ENCODE peak calls at places on chromosomes 5 and 9, in six cellular contexts. One of them, this sample, is unnamed.

GRCh38 chr5:1515921-1516571 is 7.7 kb downstream of the LPCAT1 start:
- DNase-seq in breast epithelium: no peak
- DNase-seq in GM10248: no peak
- DNase-seq in CD8-positive, alpha-beta T cell: peak; percentile 10
- DNase-seq in activated T-cell treated with anti-CD3 and anti-CD28 coated beads, Interleukin-2, amount 50 U/mL, for 1 hour: peak; percentile 12
- DNase-seq in RPMI8226: no peak
- DNase-seq in this sample: no peak

GRCh38 chr5:150064681-150065220 is 21.6 kb downstream of the CSF1R start:
- DNase-seq in CD8-positive, alpha-beta T cell: no peak
- DNase-seq in activated T-cell treated with anti-CD3 and anti-CD28 coated beads, Interleukin-2, amount 50 U/mL, for 1 hour: no peak
- DNase-seq in RPMI8226: no peak
- DNase-seq in breast epithelium: no peak
- DNase-seq in GM10248: no peak
- DNase-seq in this sample: no peak

GRCh38 chr5:113212244-113212920 is 222.4 kb downstream of the TSSK1B start:
- DNase-seq in GM10248: no peak
- DNase-seq in CD8-positive, alpha-beta T cell: no peak
- DNase-seq in RPMI8226: peak; percentile 74
- DNase-seq in breast epithelium: peak; percentile 26
- DNase-seq in activated T-cell treated with anti-CD3 and anti-CD28 coated beads, Interleukin-2, amount 50 U/mL, for 1 hour: no peak
- DNase-seq in this sample: peak; percentile 39

GRCh38 chr5:144189800-144190429 is 19.2 kb downstream of the KCTD16 start:
- DNase-seq in CD8-positive, alpha-beta T cell: peak; percentile 75
- DNase-seq in activated T-cell treated with anti-CD3 and anti-CD28 coated beads, Interleukin-2, amount 50 U/mL, for 1 hour: peak; percentile 66
- DNase-seq in RPMI8226: no peak
- DNase-seq in GM10248: peak; percentile 24
- DNase-seq in breast epithelium: no peak
- DNase-seq in this sample: no peak

GRCh38 chr9:126860077-126860756 is at the start of gene ZBTB34:
- DNase-seq in activated T-cell treated with anti-CD3 and anti-CD28 coated beads, Interleukin-2, amount 50 U/mL, for 1 hour: peak; percentile 87
- DNase-seq in CD8-positive, alpha-beta T cell: peak; percentile 74
- DNase-seq in GM10248: peak; percentile 85
- DNase-seq in breast epithelium: no peak
- DNase-seq in RPMI8226: peak; percentile 79
- DNase-seq in this sample: no peak

GRCh38 chr5:87807783-87808182 is 395.1 kb upstream of the CCNH start:
- DNase-seq in RPMI8226: no peak
- DNase-seq in activated T-cell treated with anti-CD3 and anti-CD28 coated beads, Interleukin-2, amount 50 U/mL, for 1 hour: no peak
- DNase-seq in CD8-positive, alpha-beta T cell: no peak
- DNase-seq in breast epithelium: no peak
- DNase-seq in GM10248: no peak
- DNase-seq in this sample: no peak

GRCh38 chr5:173302546-173303155 is 25.6 kb downstream of the STC2 start:
- DNase-seq in GM10248: no peak
- DNase-seq in CD8-positive, alpha-beta T cell: no peak
- DNase-seq in breast epithelium: no peak
- DNase-seq in activated T-cell treated with anti-CD3 and anti-CD28 coated beads, Interleukin-2, amount 50 U/mL, for 1 hour: no peak
- DNase-seq in RPMI8226: no peak
- DNase-seq in this sample: no peak

GRCh38 chr5:72294473-72294872 is 25.6 kb downstream of the MRPS27 start:
- DNase-seq in breast epithelium: no peak
- DNase-seq in GM10248: no peak
- DNase-seq in CD8-positive, alpha-beta T cell: no peak
- DNase-seq in activated T-cell treated with anti-CD3 and anti-CD28 coated beads, Interleukin-2, amount 50 U/mL, for 1 hour: no peak
- DNase-seq in RPMI8226: no peak
- DNase-seq in this sample: no peak

GRCh38 chr9:124654431-124654830 is 116.7 kb downstream of the NR6A1 start:
- DNase-seq in CD8-positive, alpha-beta T cell: no peak
- DNase-seq in RPMI8226: no peak
- DNase-seq in activated T-cell treated with anti-CD3 and anti-CD28 coated beads, Interleukin-2, amount 50 U/mL, for 1 hour: no peak
- DNase-seq in breast epithelium: no peak
- DNase-seq in GM10248: no peak
- DNase-seq in this sample: no peak

GRCh38 chr5:95808686-95809413 is 13.7 kb downstream of the GLRX start:
- DNase-seq in CD8-positive, alpha-beta T cell: peak; percentile 79
- DNase-seq in breast epithelium: peak; percentile 43
- DNase-seq in RPMI8226: peak; percentile 77
- DNase-seq in GM10248: peak; percentile 88
- DNase-seq in activated T-cell treated with anti-CD3 and anti-CD28 coated beads, Interleukin-2, amount 50 U/mL, for 1 hour: peak; percentile 74
- DNase-seq in this sample: peak; percentile 95

GRCh38 chr9:96156578-96156977 is 145.4 kb downstream of the HSD17B3 start:
- DNase-seq in breast epithelium: no peak
- DNase-seq in RPMI8226: peak; percentile 75
- DNase-seq in activated T-cell treated with anti-CD3 and anti-CD28 coated beads, Interleukin-2, amount 50 U/mL, for 1 hour: no peak
- DNase-seq in CD8-positive, alpha-beta T cell: no peak
- DNase-seq in GM10248: no peak
- DNase-seq in this sample: no peak

GRCh38 chr5:134577022-134577795 is 51.7 kb downstream of the JADE2 start:
- DNase-seq in breast epithelium: no peak
- DNase-seq in RPMI8226: no peak
- DNase-seq in CD8-positive, alpha-beta T cell: no peak
- DNase-seq in GM10248: no peak
- DNase-seq in activated T-cell treated with anti-CD3 and anti-CD28 coated beads, Interleukin-2, amount 50 U/mL, for 1 hour: no peak
- DNase-seq in this sample: no peak

GRCh38 chr5:157596449-157596848 is 20.9 kb upstream of the ADAM19 start:
- DNase-seq in RPMI8226: peak; percentile 58
- DNase-seq in CD8-positive, alpha-beta T cell: no peak
- DNase-seq in GM10248: no peak
- DNase-seq in activated T-cell treated with anti-CD3 and anti-CD28 coated beads, Interleukin-2, amount 50 U/mL, for 1 hour: no peak
- DNase-seq in breast epithelium: no peak
- DNase-seq in this sample: no peak

GRCh38 chr5:173172166-173172565 is 27.8 kb downstream of the BNIP1 start:
- DNase-seq in CD8-positive, alpha-beta T cell: no peak
- DNase-seq in GM10248: no peak
- DNase-seq in breast epithelium: no peak
- DNase-seq in activated T-cell treated with anti-CD3 and anti-CD28 coated beads, Interleukin-2, amount 50 U/mL, for 1 hour: no peak
- DNase-seq in RPMI8226: no peak
- DNase-seq in this sample: no peak

GRCh38 chr5:1341863-1342262 is 3.0 kb downstream of the CLPTM1L start:
- DNase-seq in GM10248: peak; percentile 70
- DNase-seq in activated T-cell treated with anti-CD3 and anti-CD28 coated beads, Interleukin-2, amount 50 U/mL, for 1 hour: no peak
- DNase-seq in CD8-positive, alpha-beta T cell: no peak
- DNase-seq in breast epithelium: no peak
- DNase-seq in RPMI8226: no peak
- DNase-seq in this sample: no peak

GRCh38 chr9:131876486-131876885 is 136.6 kb upstream of the RAPGEF1 start:
- DNase-seq in breast epithelium: no peak
- DNase-seq in activated T-cell treated with anti-CD3 and anti-CD28 coated beads, Interleukin-2, amount 50 U/mL, for 1 hour: no peak
- DNase-seq in GM10248: no peak
- DNase-seq in CD8-positive, alpha-beta T cell: no peak
- DNase-seq in RPMI8226: no peak
- DNase-seq in this sample: no peak

This sample was measured in esophagus muscularis mucosa.